ENCODE peak calls at places on chromosome 1, in nine cellular contexts. H is stimulated activated CD4-positive, alpha-beta T cell treated with anti-CD3 and anti-CD28 coated beads, Interleukin-4, amount 100 ng/mL, for 24 hours; O is brain microvascular endothelial cell; A is amniotic stem cell; Q is stimulated activated CD8-positive, alpha-beta memory T cell treated with anti-CD3 and anti-CD28 coated beads, Interleukin-2, amount 100 ng/mL, for 48 hours; E is left ventricle myocardium superior; U is activated effector memory CD4-positive, alpha-beta T cell treated with Interleukin-2 at 50 U/mL for 16 hours; R is ureter; W is Daoy. T is an unnamed sample.

GRCh38 chr1:245197121-245197520 is 42.3 kb downstream of the KIF26B start:
- DNase-seq in E (no peak), A (no peak), R (no peak), W (no peak), H (no peak), Q (no peak), O (no peak), U (no peak), T (no peak)

GRCh38 chr1:89484097-89485038 is 40.3 kb upstream of the LRRC8B start:
- DNase-seq in W (no peak), H (no peak), Q (no peak), O (no peak), E (no peak), A (no peak), R (no peak), U (no peak), T (no peak)

GRCh38 chr1:8733463-8733862 is 84.0 kb downstream of the RERE start:
- DNase-seq in Q (no peak), A (no peak), U (no peak), O (no peak), E (no peak), R (no peak), H (no peak), W (no peak), T (no peak)

GRCh38 chr1:107546571-107546970 is 405.7 kb downstream of the NTNG1 start:
- DNase-seq in W (no peak), A (no peak), U (no peak), E (no peak), H (no peak), Q (no peak), R (no peak), O (no peak), T (no peak)

GRCh38 chr1:163202833-163203451 is at the start of gene RGS5:
- DNase-seq in E (no peak), Q (no peak), H (no peak), R (no peak), O (peak; percentile 3), U (no peak), W (no peak), A (no peak), T (no peak)

GRCh38 chr1:37602750-37603694 is 7.3 kb upstream of the GNL2 start:
- DNase-seq in Q (peak; percentile 3), E (no peak), O (peak; percentile 24), A (no peak), H (peak; percentile 43), W (no peak), U (peak; percentile 14), R (no peak), T (no peak)

GRCh38 chr1:174815036-174815435 is 184.7 kb upstream of the CACYBP start:
- DNase-seq in W (peak; percentile 91), H (peak; percentile 14), E (no peak), U (no peak), Q (no peak), O (peak; percentile 24), R (no peak), A (no peak), T (no peak)

GRCh38 chr1:54285815-54286214 is 85.8 kb downstream of the MRPL37 start:
- DNase-seq in U (no peak), Q (no peak), A (no peak), H (no peak), E (no peak), R (no peak), W (no peak), O (no peak), T (no peak)

GRCh38 chr1:109354940-109355339 is 42.8 kb downstream of the SORT1 start:
- DNase-seq in R (no peak), O (no peak), W (no peak), Q (no peak), E (no peak), H (no peak), A (no peak), U (no peak), T (no peak)

GRCh38 chr1:16162163-16162822 is 6.4 kb upstream of the EPHA2 start:
- DNase-seq in U (peak; percentile 67), A (no peak), W (no peak), O (no peak), E (no peak), R (no peak), Q (peak; percentile 37), H (peak; percentile 51), T (no peak)

GRCh38 chr1:21590116-21590905 is 78.8 kb downstream of the RAP1GAP start:
- DNase-seq in U (no peak), E (no peak), W (no peak), Q (no peak), O (no peak), R (no peak), H (no peak), A (no peak), T (no peak)

GRCh38 chr1:162997499-162998285 is 71.5 kb upstream of the RGS4 start:
- DNase-seq in Q (no peak), H (no peak), E (no peak), A (no peak), R (no peak), W (no peak), U (no peak), O (no peak), T (no peak)

GRCh38 chr1:30908886-30909777 is 574 bp upstream of the SDC3 start:
- DNase-seq in E (peak; percentile 53), Q (no peak), A (no peak), O (no peak), R (no peak), H (no peak), U (no peak), W (no peak), T (no peak)

GRCh38 chr1:36322786-36323635 is 434 bp downstream of the EVA1B start:
- DNase-seq in O (peak; percentile 46), W (peak; percentile 54), Q (no peak), A (peak; percentile 14), E (peak; percentile 70), R (peak; percentile 68), H (peak; percentile 25), U (peak; percentile 8), T (no peak)

GRCh38 chr1:12159826-12160225 is 7.0 kb upstream of the TNFRSF1B start:
- DNase-seq in W (no peak), A (no peak), Q (no peak), U (peak; percentile 48), O (no peak), H (no peak), R (no peak), E (no peak), T (peak; percentile 51)

GRCh38 chr1:36136535-36136934 is 11.5 kb upstream of the COL8A2 start:
- DNase-seq in W (peak; percentile 85), E (no peak), Q (no peak), O (peak; percentile 79), H (no peak), U (no peak), A (peak; percentile 73), R (no peak), T (no peak)

GRCh38 chr1:194044892-194045291 is 858.5 kb upstream of the B3GALT2 start:
- DNase-seq in O (no peak), R (no peak), H (no peak), W (no peak), A (no peak), E (no peak), Q (no peak), U (no peak), T (no peak)

GRCh38 chr1:18282851-18283600 is 175.4 kb downstream of the IGSF21 start:
- DNase-seq in E (no peak), W (no peak), Q (no peak), U (no peak), R (no peak), O (no peak), H (no peak), A (no peak), T (no peak)

GRCh38 chr1:113654883-113655282 is 104.4 kb downstream of the PHTF1 start:
- DNase-seq in A (no peak), E (no peak), R (no peak), Q (no peak), O (no peak), W (no peak), U (no peak), H (no peak), T (no peak)

GRCh38 chr1:239058190-239058589 is 328.2 kb upstream of the CHRM3 start:
- DNase-seq in A (no peak), H (no peak), W (no peak), Q (no peak), U (no peak), R (no peak), O (no peak), E (no peak), T (no peak)

GRCh38 chr1:37958690-37959089 is 11.8 kb upstream of the INPP5B start:
- DNase-seq in W (peak; percentile 27), Q (no peak), U (no peak), A (peak; percentile 43), R (no peak), E (no peak), H (no peak), O (peak; percentile 82), T (no peak)

GRCh38 chr1:233016798-233017197 is 66.4 kb downstream of the NTPCR start:
- DNase-seq in H (no peak), R (no peak), Q (no peak), W (no peak), U (no peak), O (no peak), A (no peak), E (no peak), T (no peak)

GRCh38 chr1:204545202-204545601 is 29.0 kb downstream of the MDM4 start:
- DNase-seq in H (no peak), R (no peak), A (no peak), E (no peak), U (no peak), W (no peak), O (no peak), Q (no peak), T (no peak)

GRCh38 chr1:93824869-93825268 is 54.1 kb downstream of the DNTTIP2 start:
- DNase-seq in H (no peak), U (no peak), O (no peak), W (no peak), R (no peak), E (no peak), A (no peak), Q (no peak), T (no peak)

GRCh38 chr1:167544447-167544846 is 9.1 kb downstream of the CREG1 start:
- DNase-seq in Q (no peak), W (no peak), R (peak; percentile 68), E (no peak), U (no peak), H (no peak), O (no peak), A (no peak), T (peak; percentile 71)

GRCh38 chr1:54161495-54162168 is 8.8 kb upstream of the CDCP2 start:
- DNase-seq in W (no peak), O (no peak), Q (no peak), E (no peak), A (no peak), R (no peak), H (no peak), U (no peak), T (no peak)

T was measured in NK-92 treated with Interleukin-12 subunit alpha and Interleukin-12 subunit beta, amount 100 ng/mL, for 24 hours.